ENCODE peak calls at places on chromosome 4, in six cellular contexts. V is NCI-H1092 treated with DMSO at 0.1 percent for 48 hours; Q is CD4-positive, alpha-beta T cell; K is WERI-Rb-1; D is activated T-helper 1 cell treated with anti-CD3 and anti-CD28 coated beads, Interleukin-2, amount 50 U/mL, for 16 hours; E is T-cell. O is an unnamed sample.

GRCh38 chr4:108619372-108620100 is 840 bp upstream of the RPL34 start:
- DNase-seq in K (peak; percentile 18), D (no peak), V (no peak), Q (peak; percentile 21), E (peak; percentile 9), O (no peak)

GRCh38 chr4:173252024-173252935 is 81.9 kb downstream of the HMGB2 start:
- DNase-seq in E (no peak), D (no peak), Q (no peak), V (peak; percentile 46), K (no peak), O (peak; percentile 100)

GRCh38 chr4:5110901-5111300 is 59.6 kb downstream of the STK32B start:
- DNase-seq in E (no peak), Q (no peak), K (no peak), V (no peak), D (no peak), O (no peak)

GRCh38 chr4:163941221-163941865 is 446.9 kb downstream of the TMA16 start:
- DNase-seq in K (no peak), D (no peak), E (no peak), Q (no peak), V (no peak), O (no peak)

GRCh38 chr4:185740471-185740873 is 71.5 kb downstream of the SORBS2 start:
- DNase-seq in D (no peak), E (no peak), V (no peak), Q (no peak), K (no peak), O (no peak)

GRCh38 chr4:2937146-2937857 is 25.9 kb downstream of the NOP14 start:
- DNase-seq in E (no peak), K (peak; percentile 55), V (no peak), Q (no peak), D (no peak), O (no peak)

GRCh38 chr4:156933633-156934258 is 37.9 kb downstream of the PDGFC start:
- DNase-seq in Q (no peak), D (no peak), V (no peak), E (no peak), K (no peak), O (peak; percentile 24)

GRCh38 chr4:48237996-48238645 is 31.5 kb downstream of the TEC start:
- DNase-seq in E (no peak), Q (no peak), D (no peak), V (no peak), K (no peak), O (no peak)

GRCh38 chr4:3307060-3307459 is 14.2 kb downstream of the RGS12 start:
- DNase-seq in Q (no peak), E (no peak), D (no peak), K (no peak), V (no peak), O (no peak)

GRCh38 chr4:30757357-30757756 is 37.2 kb downstream of the PCDH7 start:
- DNase-seq in V (no peak), D (no peak), K (no peak), E (no peak), Q (no peak), O (peak; percentile 52)

GRCh38 chr4:67765928-67766327 is 11.7 kb upstream of the GNRHR start:
- DNase-seq in V (no peak), D (no peak), Q (no peak), E (no peak), K (no peak), O (no peak)

GRCh38 chr4:54096563-54096962 is 3.4 kb upstream of the GSX2 start:
- DNase-seq in K (no peak), E (no peak), V (no peak), D (no peak), Q (no peak), O (no peak)

GRCh38 chr4:127698789-127699200 is 31.4 kb upstream of the SLC25A31 start:
- DNase-seq in V (no peak), D (no peak), K (no peak), Q (no peak), E (no peak), O (peak; percentile 77)

GRCh38 chr4:113958766-113959540 is 20.5 kb downstream of the ARSJ start:
- DNase-seq in Q (no peak), E (no peak), V (peak; percentile 53), D (no peak), K (no peak), O (peak; percentile 88)

O was measured in astrocyte of the cerebellum.